ENCODE peak calls at places on chromosomes 6 and 20, in eight cellular contexts. H is epithelial cell of esophagus, B is psoas muscle, V is suprapubic skin, W is ascending aorta, S is uterus, K is ovary, R is AG09319. Y is an unnamed sample.

GRCh38 chr6:12010635-12011275 is 1.4 kb upstream of the HIVEP1 start:
- DNase-seq in V (peak), R (no peak), K (peak), W (no peak), H (no peak), B (peak), S (peak), Y (no peak)

GRCh38 chr6:21731411-21732031 is 138.0 kb downstream of the SOX4 start:
- DNase-seq in B (no peak), S (no peak), W (no peak), V (no peak), H (peak), R (no peak), K (no peak), Y (peak)

GRCh38 chr6:134446228-134446848 is 128.4 kb upstream of the SGK1 start:
- DNase-seq in S (no peak), H (peak), W (no peak), R (peak), V (no peak), K (no peak), B (no peak), Y (peak)

GRCh38 chr6:134003542-134003951 is 48.9 kb downstream of the SLC2A12 start:
- DNase-seq in H (no peak), K (no peak), W (no peak), S (no peak), R (no peak), B (no peak), V (no peak), Y (no peak)

GRCh38 chr20:32252189-32252588 is 25.3 kb upstream of the KIF3B start:
- DNase-seq in S (no peak), B (no peak), V (no peak), W (no peak), H (no peak), R (no peak), K (no peak), Y (no peak)

GRCh38 chr20:19977373-19977770 is 39.8 kb upstream of the NAA20 start:
- DNase-seq in B (no peak), W (no peak), S (no peak), V (no peak), H (peak), K (no peak), R (no peak), Y (no peak)

GRCh38 chr6:49906511-49906910 is 40.2 kb upstream of the CRISP1 start:
- DNase-seq in K (no peak), S (no peak), B (peak), V (no peak), H (no peak), W (no peak), R (no peak), Y (no peak)

GRCh38 chr20:61135966-61136365 is 116.1 kb upstream of the CDH4 start:
- DNase-seq in W (no peak), S (no peak), R (no peak), V (no peak), K (no peak), B (no peak), H (no peak), Y (no peak)

GRCh38 chr20:32681175-32682084 is 7.7 kb upstream of the C20orf203 start:
- DNase-seq in W (no peak), K (no peak), V (no peak), R (no peak), H (peak), S (no peak), B (no peak), Y (no peak)

GRCh38 chr20:51368461-51369211 is 173.9 kb downstream of the NFATC2 start:
- DNase-seq in H (no peak), V (no peak), W (no peak), K (no peak), R (no peak), S (no peak), B (no peak), Y (no peak)

GRCh38 chr20:38277285-38277684 is 16.8 kb upstream of the KIAA1755 start:
- DNase-seq in V (no peak), H (no peak), S (no peak), K (peak), R (no peak), W (no peak), B (no peak), Y (no peak)

GRCh38 chr6:112286010-112286409 is 31.6 kb upstream of the LAMA4 start:
- DNase-seq in V (no peak), K (no peak), S (no peak), B (no peak), W (no peak), H (no peak), R (no peak), Y (no peak)

GRCh38 chr6:14119764-14120163 is 2.2 kb downstream of the CD83 start:
- DNase-seq in R (no peak), K (peak), B (no peak), S (peak), H (no peak), W (no peak), V (no peak), Y (no peak)

GRCh38 chr6:71724456-71725180 is 161.7 kb upstream of the RIMS1 start:
- DNase-seq in S (no peak), W (no peak), K (no peak), B (no peak), H (no peak), V (no peak), R (no peak), Y (peak)

GRCh38 chr20:8361008-8361652 is 229.1 kb downstream of the PLCB1 start:
- DNase-seq in V (no peak), B (no peak), S (no peak), K (no peak), H (peak), R (no peak), W (no peak), Y (no peak)

GRCh38 chr6:17589402-17590116 is 10.5 kb upstream of the FAM8A1 start:
- DNase-seq in H (peak), R (peak), K (no peak), B (no peak), W (no peak), V (no peak), S (no peak), Y (peak)
- TF ChIP-seq CTCF in H (peak), R (peak), K (no peak), B (no peak), W (no peak), V (no peak), S (no peak), Y (peak)

GRCh38 chr6:144550392-144550791 is 265.3 kb downstream of the UTRN start:
- DNase-seq in W (no peak), V (no peak), R (no peak), H (no peak), S (no peak), K (no peak), B (no peak), Y (no peak)

GRCh38 chr6:144546807-144547206 is 261.7 kb downstream of the UTRN start:
- DNase-seq in K (no peak), H (no peak), S (no peak), B (no peak), W (no peak), V (no peak), R (no peak), Y (no peak)

GRCh38 chr6:144547409-144547808 is 262.3 kb downstream of the UTRN start:
- DNase-seq in R (no peak), B (no peak), H (no peak), W (no peak), V (no peak), K (no peak), S (no peak), Y (no peak)

GRCh38 chr6:144551339-144551738 is 266.2 kb downstream of the UTRN start:
- DNase-seq in B (no peak), H (no peak), V (no peak), K (no peak), R (no peak), S (no peak), W (no peak), Y (no peak)

GRCh38 chr6:144548525-144548924 is 263.4 kb downstream of the UTRN start:
- DNase-seq in B (no peak), S (no peak), W (no peak), K (no peak), R (no peak), H (no peak), V (no peak), Y (no peak)
- TF ChIP-seq CTCF in B (no peak), S (no peak), W (no peak), K (no peak), R (no peak), H (no peak), V (no peak), Y (no peak)

GRCh38 chr20:25294459-25295385 is 46.8 kb downstream of the PYGB start:
- DNase-seq in H (peak), K (peak), V (no peak), W (no peak), S (peak), R (no peak), B (peak), Y (no peak)
- TF ChIP-seq CTCF in H (peak), K (peak), V (peak), W (peak), S (peak), R (peak), B (peak), Y (peak)

DNA sequence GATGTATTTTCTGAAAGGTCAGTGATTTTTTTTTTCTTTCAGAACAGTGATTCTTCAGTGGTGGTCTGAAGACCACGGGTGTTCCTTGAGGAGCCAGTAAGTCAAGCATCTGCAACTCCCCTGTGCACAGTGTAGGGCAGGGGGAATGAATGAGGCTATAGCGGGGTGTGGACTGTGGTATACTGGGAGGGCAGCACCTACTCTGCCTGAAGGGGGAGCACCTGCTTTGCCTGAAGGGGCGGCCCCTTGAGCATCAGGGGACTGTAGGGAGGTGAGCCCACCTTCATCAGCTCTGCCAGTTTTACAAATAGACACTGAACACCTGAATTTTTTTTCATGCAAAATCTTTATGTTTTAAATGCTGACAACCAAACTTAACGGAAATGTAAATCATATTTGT is 77.5 kb upstream of the RIPOR2 start:
- DNase-seq in S (no peak), K (no peak), R (no peak), W (no peak), V (no peak), H (no peak), B (no peak), Y (no peak)
- TF ChIP-seq CTCF in S (no peak), K (no peak), R (peak), W (no peak), V (no peak), H (peak), B (no peak), Y (peak)